ENCODE peak calls at places on chromosomes 5 and 9, in four cellular contexts. W, B, J and H are unnamed samples.

GRCh38 chr5:114411380-114411931 is 49.6 kb downstream of the KCNN2 start:
- DNase-seq in W (no peak), B (no peak), J (no peak), H (no peak)

GRCh38 chr9:128523199-128523925 is 18.8 kb downstream of the GLE1 start:
- DNase-seq in W (peak), B (no peak), J (peak), H (peak)

GRCh38 chr5:41527201-41527779 is 16.9 kb upstream of the PLCXD3 start:
- DNase-seq in W (peak), B (no peak), J (peak), H (peak)

GRCh38 chr5:141223112-141223783 is at the start of gene PCDHB14:
- DNase-seq in W (peak), B (no peak), J (peak), H (peak)

GRCh38 chr5:31161772-31162171 is 31.7 kb upstream of the CDH6 start:
- DNase-seq in W (no peak), B (no peak), J (no peak), H (no peak)

GRCh38 chr5:33824516-33825195 is 67.1 kb downstream of the ADAMTS12 start:
- DNase-seq in W (peak), B (no peak), J (no peak), H (no peak)

GRCh38 chr9:25724424-25724823 is 46.2 kb upstream of the TUSC1 start:
- DNase-seq in W (no peak), B (no peak), J (no peak), H (no peak)

GRCh38 chr5:173298213-173298933 is 29.8 kb downstream of the STC2 start:
- DNase-seq in W (no peak), B (no peak), J (no peak), H (no peak)

GRCh38 chr9:115591584-115591984 is 473.6 kb upstream of the TNC start:
- DNase-seq in W (peak), B (peak), J (peak), H (peak)

GRCh38 chr5:39146831-39147540 is 72.4 kb downstream of the FYB1 start:
- DNase-seq in W (no peak), B (no peak), J (no peak), H (no peak)

GRCh38 chr9:113875917-113876805 is at the start of gene ZNF618:
- DNase-seq in W (peak), B (peak), J (peak), H (peak)

GRCh38 chr5:76831108-76831447 is 12.2 kb downstream of the F2RL1 start:
- DNase-seq in W (peak), B (no peak), J (no peak), H (peak)

GRCh38 chr5:41270423-41271251 is 57.3 kb upstream of the C6 start:
- DNase-seq in W (peak), B (peak), J (peak), H (peak)

GRCh38 chr9:135739271-135740220 is 37.6 kb downstream of the KCNT1 start:
- DNase-seq in W (no peak), B (no peak), J (no peak), H (no peak)
- H3K4me3 ChIP-seq in W (no peak), B (no peak), J (no peak), H (no peak)

GRCh38 chr9:122332083-122332482 is 38.7 kb upstream of the PTGS1 start:
- DNase-seq in W (no peak), B (no peak), J (no peak), H (no peak)

GRCh38 chr9:122332643-122333042 is 38.2 kb upstream of the PTGS1 start:
- DNase-seq in W (no peak), B (no peak), J (no peak), H (no peak)

GRCh38 chr9:122329592-122329991 is 41.2 kb upstream of the PTGS1 start:
- DNase-seq in W (no peak), B (no peak), J (no peak), H (no peak)

GRCh38 chr9:122333169-122333808 is 37.5 kb upstream of the PTGS1 start:
- DNase-seq in W (no peak), B (no peak), J (no peak), H (no peak)

DNA sequence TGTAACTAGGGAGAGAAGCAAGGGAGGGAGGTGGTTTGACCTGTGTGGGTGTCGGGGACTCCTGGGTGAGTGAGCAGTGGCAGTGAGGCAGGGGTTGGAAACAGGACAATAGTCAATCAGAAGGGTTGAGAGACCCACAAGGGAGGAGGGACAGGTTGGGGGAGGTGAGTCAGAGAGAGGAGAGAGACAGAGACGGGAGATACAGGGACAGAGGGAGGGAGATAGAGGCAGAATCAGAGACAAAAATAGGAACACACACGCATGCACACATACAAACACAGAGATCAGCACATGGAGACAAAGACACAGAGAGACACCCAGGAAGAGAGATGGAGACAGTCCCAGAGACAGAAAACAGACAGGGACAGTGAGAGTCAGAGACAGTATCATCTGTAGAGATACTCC is 39.3 kb upstream of the PTGS1 start:
- DNase-seq in W (no peak), B (no peak), J (no peak), H (no peak)
- H3K4me3 ChIP-seq in W (no peak), B (no peak), J (no peak), H (no peak)

GRCh38 chr9:16771352-16771751 is 99.1 kb downstream of the BNC2 start:
- DNase-seq in W (peak), B (no peak), J (no peak), H (no peak)

GRCh38 chr9:16773617-16774016 is 96.9 kb downstream of the BNC2 start:
- DNase-seq in W (no peak), B (peak), J (no peak), H (no peak)

GRCh38 chr9:16768816-16769215 is 101.7 kb downstream of the BNC2 start:
- DNase-seq in W (no peak), B (no peak), J (no peak), H (no peak)

GRCh38 chr9:16773116-16773515 is 97.4 kb downstream of the BNC2 start:
- DNase-seq in W (no peak), B (no peak), J (no peak), H (no peak)

GRCh38 chr9:16769291-16769690 is 101.2 kb downstream of the BNC2 start:
- DNase-seq in W (no peak), B (no peak), J (no peak), H (no peak)
- H3K4me3 ChIP-seq in W (no peak), B (no peak), J (no peak), H (no peak)

DNA sequence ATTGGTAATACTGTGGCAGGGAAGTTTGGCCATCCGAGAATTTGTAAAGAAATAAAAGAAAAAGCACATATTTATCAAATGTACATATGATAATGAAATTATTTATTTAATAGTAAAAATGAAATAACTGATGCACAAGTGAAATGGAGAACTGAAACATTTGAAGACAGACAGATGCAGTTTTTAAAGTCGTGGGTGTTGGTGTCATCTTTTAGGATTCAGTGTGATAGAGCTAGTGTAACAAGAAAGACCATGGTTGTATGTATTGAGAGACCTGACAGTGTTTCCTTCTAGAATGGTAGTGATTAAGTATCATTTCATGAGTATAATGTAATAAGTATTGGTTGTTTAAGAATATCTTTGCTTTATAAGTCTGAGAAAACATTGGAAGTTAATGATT is 2.4 kb downstream of the SEC61B start:
- DNase-seq in W (no peak), B (no peak), J (no peak), H (no peak)
- H3K4me3 ChIP-seq in W (no peak), B (no peak), J (no peak), H (no peak)

DNA sequence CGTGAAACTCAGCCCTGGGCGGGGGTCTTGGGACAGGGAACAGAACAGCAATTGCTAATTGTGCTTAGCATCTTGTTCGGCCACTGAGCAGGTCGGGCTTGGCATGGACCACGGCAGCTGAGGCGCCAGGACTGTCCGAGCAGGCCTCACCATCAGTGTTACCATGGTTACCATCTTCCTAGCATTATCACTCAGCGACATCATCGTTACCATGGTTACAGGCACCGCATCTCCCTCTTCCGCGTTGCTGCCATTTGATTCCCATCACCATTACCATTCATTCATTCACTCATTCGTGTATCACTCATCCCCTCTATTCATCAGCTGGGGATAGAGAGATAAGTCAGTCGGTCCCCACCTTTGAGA is 81.0 kb upstream of the ZBTB43 start:
- DNase-seq in W (no peak), B (no peak), J (peak), H (no peak)
- H3K4me3 ChIP-seq in W (no peak), B (no peak), J (peak), H (no peak)

GRCh38 chr5:112976432-112977309 is at the start of gene DCP2:
- DNase-seq in W (peak), B (peak), J (peak), H (peak)
- H3K4me3 ChIP-seq in W (peak), B (peak), J (peak), H (peak)

DNA sequence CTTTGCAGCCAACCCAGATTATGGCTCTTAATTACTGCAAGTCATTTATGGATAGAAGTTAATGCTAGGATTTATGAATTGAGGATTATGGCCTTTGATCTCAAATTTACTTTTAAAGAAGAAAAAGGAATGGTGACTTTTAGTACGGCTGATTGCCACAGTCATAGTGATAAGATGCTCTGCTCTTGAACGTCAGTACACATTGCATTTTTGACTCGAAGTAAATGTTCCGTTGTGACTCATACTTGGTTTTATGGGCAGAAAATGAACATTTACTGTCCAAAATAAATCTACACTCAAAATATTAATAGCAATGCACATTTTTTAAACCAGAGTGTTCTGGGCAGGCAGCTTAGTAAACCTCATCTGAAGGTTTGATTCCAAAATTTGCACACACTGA is 825 bp downstream of the ADAMTSL1 start:
- DNase-seq in W (peak), B (no peak), J (no peak), H (no peak)
- H3K4me3 ChIP-seq in W (peak), B (no peak), J (no peak), H (peak)

GRCh38 chr9:131695366-131696162 is 44.3 kb downstream of the RAPGEF1 start:
- DNase-seq in W (no peak), B (no peak), J (no peak), H (no peak)
- H3K4me3 ChIP-seq in W (no peak), B (no peak), J (no peak), H (no peak)

DNA sequence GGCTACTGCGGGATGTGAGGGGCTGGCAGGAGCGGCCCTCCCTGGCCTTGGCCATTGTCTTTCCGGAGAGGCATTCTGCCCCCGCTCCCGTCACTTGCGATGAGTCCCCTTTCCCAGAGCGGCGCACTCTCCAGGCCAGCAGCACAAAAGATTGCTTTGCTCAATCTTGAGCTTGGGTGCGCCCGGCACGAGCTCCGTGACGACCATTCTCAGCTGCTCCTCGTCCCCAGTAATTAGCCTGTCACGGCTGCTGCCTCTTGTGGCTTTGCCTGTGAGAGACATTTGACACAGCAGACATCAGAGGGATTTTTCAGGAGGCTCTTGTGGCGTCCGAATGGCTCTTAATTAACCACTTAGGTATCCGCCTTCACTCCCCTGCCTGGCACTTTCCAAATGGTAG is 397.9 kb upstream of the IRX1 start:
- DNase-seq in W (no peak), B (no peak), J (no peak), H (no peak)
- H3K4me3 ChIP-seq in W (no peak), B (no peak), J (no peak), H (no peak)

DNA sequence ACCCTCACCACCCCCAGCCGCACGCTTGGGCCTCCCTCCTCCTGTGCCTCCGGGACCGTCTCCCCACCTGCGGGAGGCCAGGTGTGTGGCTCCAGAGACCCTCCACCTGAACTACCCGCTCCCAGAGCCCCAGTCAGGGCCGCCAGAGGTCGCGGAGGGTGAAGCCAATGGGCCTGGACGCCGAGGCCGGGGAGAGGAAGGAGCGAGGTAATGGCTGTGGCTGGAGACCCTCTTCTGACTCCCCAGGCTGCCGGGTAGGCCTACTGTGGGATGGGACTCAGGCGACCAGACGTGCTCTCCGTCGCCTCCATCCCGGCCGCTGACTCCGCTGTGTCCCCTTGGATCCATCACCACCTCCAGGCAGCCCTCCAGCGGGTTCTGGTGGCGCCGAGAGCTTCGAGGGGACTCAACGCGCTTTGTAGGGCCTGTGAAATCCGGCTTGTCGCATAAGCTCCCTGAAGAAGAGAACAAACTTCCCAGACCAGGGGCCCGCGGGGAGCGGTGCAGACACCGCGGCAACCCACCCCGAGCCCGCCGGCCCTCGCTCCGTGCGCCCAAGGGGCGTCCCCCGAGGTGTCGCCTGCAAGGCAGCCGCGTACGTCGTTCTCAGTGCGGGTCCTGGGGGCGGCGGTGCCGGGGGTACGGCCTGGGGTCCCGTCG is 12.6 kb downstream of the IRX2 start:
- DNase-seq in W (no peak), B (no peak), J (no peak), H (no peak)
- H3K4me3 ChIP-seq in W (peak), B (no peak), J (no peak), H (peak)